ENCODE peak calls at places on chromosome 10, in seven cellular contexts. One of them, this sample, is unnamed. For H3K4me1, the result is how much of the 10 kb centered on the place peaks cover.

GRCh38 chr10:99369551-99369950 is 40.4 kb downstream of the CNNM1 start:
- DNase-seq in pancreas: no peak
- DNase-seq in thoracic aorta: no peak
- DNase-seq in heart right ventricle: no peak
- DNase-seq in A549: no peak
- DNase-seq in IMR-90: peak
- DNase-seq in PC-3: no peak
- DNase-seq in this sample: no peak

GRCh38 chr10:43026039-43026973 is 50.6 kb upstream of the RET start:
- DNase-seq in pancreas: no peak
- DNase-seq in thoracic aorta: no peak
- DNase-seq in heart right ventricle: no peak
- DNase-seq in A549: no peak
- DNase-seq in IMR-90: no peak
- DNase-seq in PC-3: peak
- DNase-seq in this sample: no peak

GRCh38 chr10:121935702-121936101 is 7.9 kb upstream of the ATE1 start:
- DNase-seq in pancreas: no peak
- DNase-seq in thoracic aorta: no peak
- DNase-seq in heart right ventricle: no peak
- DNase-seq in A549: no peak
- DNase-seq in IMR-90: no peak
- DNase-seq in PC-3: no peak
- DNase-seq in this sample: no peak

GRCh38 chr10:35552622-35553342 is 52.4 kb upstream of the GJD4 start:
- DNase-seq in pancreas: no peak
- DNase-seq in thoracic aorta: no peak
- DNase-seq in heart right ventricle: no peak
- DNase-seq in A549: no peak
- DNase-seq in IMR-90: peak
- DNase-seq in PC-3: peak
- DNase-seq in this sample: no peak

GRCh38 chr10:69649771-69650550 is 19.9 kb downstream of the FAM241B start:
- DNase-seq in pancreas: no peak
- DNase-seq in thoracic aorta: no peak
- DNase-seq in heart right ventricle: no peak
- DNase-seq in A549: no peak
- DNase-seq in IMR-90: no peak
- DNase-seq in PC-3: peak
- DNase-seq in this sample: no peak

GRCh38 chr10:36621346-36621745 is 504.1 kb upstream of the ANKRD30A start:
- DNase-seq in pancreas: no peak
- DNase-seq in thoracic aorta: no peak
- DNase-seq in heart right ventricle: no peak
- DNase-seq in A549: no peak
- DNase-seq in IMR-90: peak
- DNase-seq in PC-3: peak
- DNase-seq in this sample: no peak

GRCh38 chr10:43790147-43790546 is 141.5 kb upstream of the ZNF32 start:
- DNase-seq in pancreas: no peak
- DNase-seq in thoracic aorta: no peak
- DNase-seq in heart right ventricle: no peak
- DNase-seq in A549: no peak
- DNase-seq in IMR-90: no peak
- DNase-seq in PC-3: no peak
- DNase-seq in this sample: no peak

GRCh38 chr10:128614206-128614605 is 488.0 kb upstream of the MKI67 start:
- DNase-seq in pancreas: no peak
- DNase-seq in thoracic aorta: no peak
- DNase-seq in heart right ventricle: no peak
- DNase-seq in A549: no peak
- DNase-seq in IMR-90: no peak
- DNase-seq in PC-3: no peak
- DNase-seq in this sample: no peak

GRCh38 chr10:7410306-7410799 is 481 bp downstream of the SFMBT2 start:
- DNase-seq in pancreas: peak
- DNase-seq in thoracic aorta: no peak
- DNase-seq in heart right ventricle: peak
- DNase-seq in A549: no peak
- DNase-seq in IMR-90: peak
- DNase-seq in PC-3: no peak
- DNase-seq in this sample: peak

GRCh38 chr10:112650588-112651030 is 203.6 kb downstream of the VTI1A start:
- DNase-seq in pancreas: no peak
- DNase-seq in thoracic aorta: no peak
- DNase-seq in heart right ventricle: no peak
- DNase-seq in A549: no peak
- DNase-seq in IMR-90: peak
- DNase-seq in PC-3: peak
- DNase-seq in this sample: no peak

GRCh38 chr10:28872592-28873165 is 195.4 kb downstream of the BAMBI start:
- DNase-seq in pancreas: no peak
- DNase-seq in thoracic aorta: no peak
- DNase-seq in heart right ventricle: no peak
- DNase-seq in A549: no peak
- DNase-seq in IMR-90: peak
- DNase-seq in PC-3: no peak
- DNase-seq in this sample: no peak

GRCh38 chr10:110032801-110033723 is 25.3 kb downstream of the ADD3 start:
- DNase-seq in pancreas: no peak
- DNase-seq in thoracic aorta: no peak
- DNase-seq in heart right ventricle: no peak
- DNase-seq in A549: no peak
- DNase-seq in IMR-90: no peak
- DNase-seq in PC-3: no peak
- DNase-seq in this sample: no peak

GRCh38 chr10:76113952-76114351 is 682.5 kb downstream of the LRMDA start:
- DNase-seq in pancreas: no peak
- DNase-seq in thoracic aorta: no peak
- DNase-seq in heart right ventricle: no peak
- DNase-seq in A549: no peak
- DNase-seq in IMR-90: no peak
- DNase-seq in PC-3: peak
- DNase-seq in this sample: no peak

GRCh38 chr10:43230101-43230908 is 36.6 kb downstream of the RASGEF1A start:
- DNase-seq in pancreas: peak
- DNase-seq in thoracic aorta: no peak
- DNase-seq in heart right ventricle: no peak
- DNase-seq in A549: no peak
- DNase-seq in IMR-90: no peak
- DNase-seq in PC-3: no peak
- DNase-seq in this sample: peak

GRCh38 chr10:4763960-4764428 is 62.0 kb upstream of the AKR1E2 start:
- DNase-seq in pancreas: no peak
- DNase-seq in thoracic aorta: no peak
- DNase-seq in heart right ventricle: no peak
- DNase-seq in A549: no peak
- DNase-seq in IMR-90: peak
- DNase-seq in PC-3: peak
- DNase-seq in this sample: no peak
- H3K4me1 ChIP-seq in pancreas: under half
- H3K4me1 ChIP-seq in thoracic aorta: under half
- H3K4me1 ChIP-seq in heart right ventricle: under half
- H3K4me1 ChIP-seq in A549: under half
- H3K4me1 ChIP-seq in IMR-90: under half
- H3K4me1 ChIP-seq in PC-3: half or more
- H3K4me1 ChIP-seq in this sample: under half

GRCh38 chr10:130553846-130554245 is 417.7 kb downstream of the GLRX3 start:
- DNase-seq in pancreas: no peak
- DNase-seq in thoracic aorta: no peak
- DNase-seq in heart right ventricle: no peak
- DNase-seq in A549: no peak
- DNase-seq in IMR-90: no peak
- DNase-seq in PC-3: no peak
- DNase-seq in this sample: no peak

GRCh38 chr10:130551676-130552075 is 415.5 kb downstream of the GLRX3 start:
- DNase-seq in pancreas: no peak
- DNase-seq in thoracic aorta: no peak
- DNase-seq in heart right ventricle: no peak
- DNase-seq in A549: no peak
- DNase-seq in IMR-90: no peak
- DNase-seq in PC-3: no peak
- DNase-seq in this sample: no peak

GRCh38 chr10:130547368-130547767 is 411.2 kb downstream of the GLRX3 start:
- DNase-seq in pancreas: no peak
- DNase-seq in thoracic aorta: no peak
- DNase-seq in heart right ventricle: no peak
- DNase-seq in A549: no peak
- DNase-seq in IMR-90: no peak
- DNase-seq in PC-3: no peak
- DNase-seq in this sample: no peak

GRCh38 chr10:130554701-130555410 is 418.7 kb downstream of the GLRX3 start:
- DNase-seq in pancreas: no peak
- DNase-seq in thoracic aorta: no peak
- DNase-seq in heart right ventricle: no peak
- DNase-seq in A549: no peak
- DNase-seq in IMR-90: no peak
- DNase-seq in PC-3: no peak
- DNase-seq in this sample: no peak

DNA sequence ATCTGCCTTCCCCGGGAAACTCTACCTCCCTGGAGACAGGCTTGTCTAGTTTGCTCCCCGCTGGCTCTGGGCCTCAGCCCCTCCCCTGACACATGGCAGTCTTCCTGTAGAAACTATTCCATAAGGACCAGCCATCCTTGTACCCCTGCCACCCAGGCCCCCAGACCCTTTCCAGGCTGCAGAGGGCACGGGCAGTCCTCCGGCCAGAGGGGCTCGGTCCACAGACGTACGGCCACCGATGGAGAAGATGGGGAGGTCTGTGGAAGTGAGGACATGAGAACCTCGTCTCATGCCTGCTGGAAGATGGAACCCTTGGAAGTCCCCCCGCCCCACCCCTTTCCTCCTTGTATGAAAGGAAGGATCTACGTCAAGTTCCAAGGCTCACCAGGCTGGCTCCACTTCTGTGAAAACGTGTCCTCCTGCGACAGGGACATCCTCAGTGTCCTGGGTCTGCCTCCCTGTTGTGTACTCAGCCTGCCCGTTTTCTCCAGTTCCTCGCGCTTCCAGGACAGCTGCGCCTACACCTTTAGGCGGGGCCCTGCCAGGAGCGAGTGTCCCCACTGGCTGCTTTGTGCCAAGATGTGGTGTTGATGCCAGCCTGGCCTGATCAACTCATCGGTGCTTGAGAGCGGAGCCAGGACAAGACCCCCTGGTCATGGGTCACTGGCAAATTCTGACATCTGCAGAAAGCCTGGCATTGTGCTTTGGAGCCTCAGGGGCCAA is 414.9 kb downstream of the GLRX3 start:
- DNase-seq in pancreas: no peak
- DNase-seq in thoracic aorta: no peak
- DNase-seq in heart right ventricle: no peak
- DNase-seq in A549: no peak
- DNase-seq in IMR-90: no peak
- DNase-seq in PC-3: no peak
- DNase-seq in this sample: no peak
- H3K4me1 ChIP-seq in pancreas: under half
- H3K4me1 ChIP-seq in thoracic aorta: under half
- H3K4me1 ChIP-seq in heart right ventricle: under half
- H3K4me1 ChIP-seq in A549: under half
- H3K4me1 ChIP-seq in IMR-90: under half
- H3K4me1 ChIP-seq in PC-3: under half
- H3K4me1 ChIP-seq in this sample: under half

GRCh38 chr10:124663766-124664360 is 80.3 kb downstream of the FAM53B start:
- DNase-seq in pancreas: no peak
- DNase-seq in thoracic aorta: no peak
- DNase-seq in heart right ventricle: no peak
- DNase-seq in A549: no peak
- DNase-seq in IMR-90: no peak
- DNase-seq in PC-3: no peak
- DNase-seq in this sample: no peak
- H3K4me1 ChIP-seq in pancreas: under half
- H3K4me1 ChIP-seq in thoracic aorta: under half
- H3K4me1 ChIP-seq in heart right ventricle: under half
- H3K4me1 ChIP-seq in A549: under half
- H3K4me1 ChIP-seq in IMR-90: under half
- H3K4me1 ChIP-seq in PC-3: under half
- H3K4me1 ChIP-seq in this sample: under half

GRCh38 chr10:89299031-89299430 is 2.8 kb upstream of the IFIT2 start:
- DNase-seq in pancreas: no peak
- DNase-seq in thoracic aorta: no peak
- DNase-seq in heart right ventricle: no peak
- DNase-seq in A549: no peak
- DNase-seq in IMR-90: no peak
- DNase-seq in PC-3: no peak
- DNase-seq in this sample: no peak
- H3K4me1 ChIP-seq in pancreas: under half
- H3K4me1 ChIP-seq in thoracic aorta: under half
- H3K4me1 ChIP-seq in heart right ventricle: under half
- H3K4me1 ChIP-seq in A549: under half
- H3K4me1 ChIP-seq in IMR-90: under half
- H3K4me1 ChIP-seq in PC-3: under half
- H3K4me1 ChIP-seq in this sample: under half

This sample was measured in heart left ventricle.